ENCODE peak calls at places on chromosomes 4 and X, in four cellular contexts. E is HT1080; W is activated CD4-positive, alpha-beta T cell treated with anti-CD3 and anti-CD28 coated beads for 24 hours; A is CD4-positive, alpha-beta T cell. N is an unnamed sample.

GRCh38 chrX:45515262-45516215 is 314.9 kb upstream of the DIPK2B start:
- DNase-seq in A (peak), E (peak), W (no peak), N (no peak)

GRCh38 chr4:8515316-8516060 is 64.7 kb upstream of the GPR78 start:
- DNase-seq in A (no peak), W (no peak), E (peak), N (no peak)

GRCh38 chr4:124167602-124168001 is 544.9 kb downstream of the ANKRD50 start:
- DNase-seq in A (no peak), W (no peak), E (peak), N (no peak)

GRCh38 chr4:142293536-142293935 is 552.6 kb downstream of the INPP4B start:
- DNase-seq in E (no peak), A (no peak), W (no peak), N (no peak)

GRCh38 chr4:3250438-3250955 is 1.5 kb downstream of the MSANTD1 start:
- DNase-seq in A (no peak), W (no peak), E (no peak), N (no peak)

GRCh38 chrX:136850441-136851175 is 29.9 kb downstream of the RBMX start:
- DNase-seq in W (no peak), E (no peak), A (no peak), N (no peak)

GRCh38 chr4:136156947-136157346 is 1375.3 kb downstream of the PCDH18 start:
- DNase-seq in E (no peak), A (no peak), W (no peak), N (no peak)

GRCh38 chrX:45668686-45669443 is 468.2 kb upstream of the DIPK2B start:
- DNase-seq in W (no peak), E (peak), A (no peak), N (no peak)

GRCh38 chr4:6855692-6856297 is 53.8 kb upstream of the TBC1D14 start:
- DNase-seq in A (no peak), W (peak), E (peak), N (no peak)

N was measured in NCI-H1048.